ENCODE peak calls at places on chromosome 13, in nine cellular contexts. One of them, this sample, is unnamed.
A peak's percentile ranks its signal among the peaks of the same experiment; 100 is the strongest.

GRCh38 chr13:34462843-34463242 is 479.2 kb upstream of the NBEA start:
- DNase-seq in psoas muscle: no peak
- DNase-seq in testis: no peak
- DNase-seq in ascending aorta: peak; percentile 64
- DNase-seq in kidney: no peak
- DNase-seq in A549: peak; percentile 72
- DNase-seq in A673: no peak
- DNase-seq in suprapubic skin: no peak
- DNase-seq in right atrium auricular region: no peak
- DNase-seq in this sample: no peak

GRCh38 chr13:31798189-31798588 is 58.9 kb downstream of the RXFP2 start:
- DNase-seq in A673: no peak
- DNase-seq in A549: no peak
- DNase-seq in ascending aorta: no peak
- DNase-seq in suprapubic skin: no peak
- DNase-seq in right atrium auricular region: no peak
- DNase-seq in testis: no peak
- DNase-seq in psoas muscle: no peak
- DNase-seq in kidney: no peak
- DNase-seq in this sample: no peak

GRCh38 chr13:49326222-49326917 is 78.6 kb downstream of the CDADC1 start:
- DNase-seq in A549: no peak
- DNase-seq in right atrium auricular region: no peak
- DNase-seq in A673: no peak
- DNase-seq in psoas muscle: no peak
- DNase-seq in ascending aorta: no peak
- DNase-seq in testis: peak; percentile 50
- DNase-seq in kidney: no peak
- DNase-seq in suprapubic skin: no peak
- DNase-seq in this sample: no peak

GRCh38 chr13:102710261-102710679 is 15.4 kb upstream of the METTL21C start:
- DNase-seq in kidney: no peak
- DNase-seq in right atrium auricular region: no peak
- DNase-seq in suprapubic skin: no peak
- DNase-seq in psoas muscle: no peak
- DNase-seq in A549: no peak
- DNase-seq in A673: no peak
- DNase-seq in ascending aorta: no peak
- DNase-seq in testis: no peak
- DNase-seq in this sample: no peak

GRCh38 chr13:28796938-28797257 is 23.2 kb upstream of the MTUS2 start:
- DNase-seq in A673: no peak
- DNase-seq in psoas muscle: no peak
- DNase-seq in kidney: no peak
- DNase-seq in ascending aorta: no peak
- DNase-seq in testis: no peak
- DNase-seq in right atrium auricular region: no peak
- DNase-seq in A549: no peak
- DNase-seq in suprapubic skin: no peak
- DNase-seq in this sample: no peak

GRCh38 chr13:102580552-102581169 is 16.1 kb upstream of the TPP2 start:
- DNase-seq in psoas muscle: no peak
- DNase-seq in kidney: no peak
- DNase-seq in testis: peak; percentile 42
- DNase-seq in A673: peak; percentile 69
- DNase-seq in right atrium auricular region: no peak
- DNase-seq in A549: peak; percentile 65
- DNase-seq in suprapubic skin: no peak
- DNase-seq in ascending aorta: no peak
- DNase-seq in this sample: no peak

GRCh38 chr13:70613295-70613694 is 505.0 kb upstream of the KLHL1 start:
- DNase-seq in kidney: no peak
- DNase-seq in suprapubic skin: no peak
- DNase-seq in testis: no peak
- DNase-seq in A549: no peak
- DNase-seq in ascending aorta: no peak
- DNase-seq in psoas muscle: no peak
- DNase-seq in right atrium auricular region: no peak
- DNase-seq in A673: no peak
- DNase-seq in this sample: no peak

GRCh38 chr13:89205856-89206255 is 1534.7 kb downstream of the SLITRK5 start:
- DNase-seq in A673: no peak
- DNase-seq in suprapubic skin: no peak
- DNase-seq in ascending aorta: no peak
- DNase-seq in kidney: no peak
- DNase-seq in testis: no peak
- DNase-seq in psoas muscle: no peak
- DNase-seq in right atrium auricular region: no peak
- DNase-seq in A549: no peak
- DNase-seq in this sample: no peak

GRCh38 chr13:48908381-48909087 is 67.2 kb upstream of the FNDC3A start:
- DNase-seq in suprapubic skin: no peak
- DNase-seq in A673: no peak
- DNase-seq in ascending aorta: no peak
- DNase-seq in psoas muscle: no peak
- DNase-seq in kidney: no peak
- DNase-seq in right atrium auricular region: no peak
- DNase-seq in testis: no peak
- DNase-seq in A549: peak; percentile 56
- DNase-seq in this sample: no peak

GRCh38 chr13:72565893-72566292 is 161.5 kb downstream of the MZT1 start:
- DNase-seq in ascending aorta: no peak
- DNase-seq in testis: no peak
- DNase-seq in kidney: no peak
- DNase-seq in A673: peak; percentile 42
- DNase-seq in A549: peak; percentile 4
- DNase-seq in right atrium auricular region: no peak
- DNase-seq in psoas muscle: no peak
- DNase-seq in suprapubic skin: no peak
- DNase-seq in this sample: no peak

GRCh38 chr13:73835138-73835721 is 299.0 kb downstream of the KLF12 start:
- DNase-seq in A673: peak; percentile 72
- DNase-seq in suprapubic skin: no peak
- DNase-seq in psoas muscle: no peak
- DNase-seq in ascending aorta: no peak
- DNase-seq in kidney: no peak
- DNase-seq in right atrium auricular region: no peak
- DNase-seq in testis: no peak
- DNase-seq in A549: peak; percentile 30
- DNase-seq in this sample: no peak

GRCh38 chr13:27298849-27299248 is 28.2 kb downstream of the RASL11A start:
- DNase-seq in psoas muscle: no peak
- DNase-seq in A549: no peak
- DNase-seq in testis: no peak
- DNase-seq in ascending aorta: no peak
- DNase-seq in suprapubic skin: no peak
- DNase-seq in right atrium auricular region: no peak
- DNase-seq in kidney: no peak
- DNase-seq in A673: no peak
- DNase-seq in this sample: no peak
- TF ChIP-seq CTCF in psoas muscle: no peak
- TF ChIP-seq CTCF in A549: no peak
- TF ChIP-seq CTCF in testis: no peak
- TF ChIP-seq CTCF in ascending aorta: no peak
- TF ChIP-seq CTCF in suprapubic skin: no peak
- TF ChIP-seq CTCF in right atrium auricular region: no peak
- TF ChIP-seq CTCF in kidney: no peak
- TF ChIP-seq CTCF in A673: no peak
- TF ChIP-seq CTCF in this sample: no peak

GRCh38 chr13:109158383-109158782 is 529.0 kb downstream of the MYO16 start:
- DNase-seq in kidney: no peak
- DNase-seq in psoas muscle: no peak
- DNase-seq in A549: no peak
- DNase-seq in ascending aorta: no peak
- DNase-seq in right atrium auricular region: no peak
- DNase-seq in testis: no peak
- DNase-seq in A673: no peak
- DNase-seq in suprapubic skin: no peak
- DNase-seq in this sample: no peak

GRCh38 chr13:109157275-109157674 is 527.9 kb downstream of the MYO16 start:
- DNase-seq in suprapubic skin: no peak
- DNase-seq in A673: no peak
- DNase-seq in kidney: no peak
- DNase-seq in right atrium auricular region: no peak
- DNase-seq in ascending aorta: no peak
- DNase-seq in psoas muscle: no peak
- DNase-seq in A549: no peak
- DNase-seq in testis: no peak
- DNase-seq in this sample: no peak

GRCh38 chr13:109155301-109155761 is 525.9 kb downstream of the MYO16 start:
- DNase-seq in testis: no peak
- DNase-seq in right atrium auricular region: no peak
- DNase-seq in kidney: no peak
- DNase-seq in psoas muscle: no peak
- DNase-seq in suprapubic skin: no peak
- DNase-seq in ascending aorta: no peak
- DNase-seq in A549: peak; percentile 73
- DNase-seq in A673: no peak
- DNase-seq in this sample: no peak

GRCh38 chr13:109154546-109154945 is 525.1 kb downstream of the MYO16 start:
- DNase-seq in A549: peak; percentile 31
- DNase-seq in suprapubic skin: no peak
- DNase-seq in kidney: no peak
- DNase-seq in right atrium auricular region: no peak
- DNase-seq in A673: no peak
- DNase-seq in testis: no peak
- DNase-seq in psoas muscle: no peak
- DNase-seq in ascending aorta: no peak
- DNase-seq in this sample: no peak

GRCh38 chr13:109156181-109156935 is 526.9 kb downstream of the MYO16 start:
- DNase-seq in psoas muscle: no peak
- DNase-seq in testis: no peak
- DNase-seq in kidney: no peak
- DNase-seq in right atrium auricular region: no peak
- DNase-seq in A549: peak; percentile 54
- DNase-seq in suprapubic skin: no peak
- DNase-seq in ascending aorta: peak; percentile 81
- DNase-seq in A673: peak; percentile 38
- DNase-seq in this sample: no peak
- H3K4me1 ChIP-seq in psoas muscle: peaks cover 10% of the 10 kb centered on the region
- H3K4me1 ChIP-seq in testis: no peaks in the 10 kb centered on the region
- H3K4me1 ChIP-seq in kidney: no peaks in the 10 kb centered on the region
- H3K4me1 ChIP-seq in right atrium auricular region: no peaks in the 10 kb centered on the region
- H3K4me1 ChIP-seq in A549: peaks cover 85% of the 10 kb centered on the region
- H3K4me1 ChIP-seq in suprapubic skin: peaks cover 41% of the 10 kb centered on the region
- H3K4me1 ChIP-seq in ascending aorta: peaks cover 18% of the 10 kb centered on the region
- H3K4me1 ChIP-seq in A673: peaks cover 51% of the 10 kb centered on the region
- H3K4me1 ChIP-seq in this sample: peaks cover 11% of the 10 kb centered on the region

DNA sequence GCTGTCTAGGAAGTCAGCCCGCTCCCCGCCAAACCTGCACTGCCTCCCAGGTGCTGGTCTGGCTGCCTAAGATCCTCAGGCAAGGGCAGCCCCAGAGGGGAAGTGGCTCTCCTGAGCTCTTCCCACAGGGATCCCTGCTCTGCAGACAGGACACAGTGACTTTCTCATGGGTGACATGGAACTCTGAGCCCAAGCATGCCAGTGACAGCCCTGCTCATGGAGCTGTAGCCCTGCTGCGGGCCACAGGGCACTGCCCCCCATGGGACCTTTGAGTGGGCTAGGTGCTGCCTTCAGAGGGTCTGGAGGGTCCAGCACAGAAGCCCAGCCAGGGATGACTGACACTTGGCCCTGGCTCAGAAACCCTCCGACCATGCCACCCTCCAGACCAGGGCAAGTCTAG is 109.1 kb downstream of the TUBA3C start:
- DNase-seq in kidney: no peak
- DNase-seq in testis: no peak
- DNase-seq in suprapubic skin: no peak
- DNase-seq in right atrium auricular region: no peak
- DNase-seq in A673: no peak
- DNase-seq in ascending aorta: no peak
- DNase-seq in A549: no peak
- DNase-seq in psoas muscle: no peak
- DNase-seq in this sample: peak; percentile 72
- H3K9me3 ChIP-seq in kidney: no peaks in the 10 kb centered on the region
- H3K9me3 ChIP-seq in testis: no peaks in the 10 kb centered on the region
- H3K9me3 ChIP-seq in suprapubic skin: peaks cover 4% of the 10 kb centered on the region
- H3K9me3 ChIP-seq in right atrium auricular region: no peaks in the 10 kb centered on the region
- H3K9me3 ChIP-seq in A673: no peaks in the 10 kb centered on the region
- H3K9me3 ChIP-seq in ascending aorta: no peaks in the 10 kb centered on the region
- H3K9me3 ChIP-seq in A549: no peaks in the 10 kb centered on the region
- H3K9me3 ChIP-seq in psoas muscle: no peaks in the 10 kb centered on the region
- H3K9me3 ChIP-seq in this sample: no peaks in the 10 kb centered on the region

GRCh38 chr13:21944610-21945009 is 273.7 kb downstream of the FGF9 start:
- DNase-seq in suprapubic skin: no peak
- DNase-seq in A549: no peak
- DNase-seq in ascending aorta: no peak
- DNase-seq in kidney: no peak
- DNase-seq in psoas muscle: no peak
- DNase-seq in right atrium auricular region: no peak
- DNase-seq in A673: no peak
- DNase-seq in testis: no peak
- DNase-seq in this sample: no peak
- TF ChIP-seq CTCF in suprapubic skin: no peak
- TF ChIP-seq CTCF in A549: no peak
- TF ChIP-seq CTCF in ascending aorta: no peak
- TF ChIP-seq CTCF in kidney: no peak
- TF ChIP-seq CTCF in psoas muscle: no peak
- TF ChIP-seq CTCF in right atrium auricular region: no peak
- TF ChIP-seq CTCF in A673: no peak
- TF ChIP-seq CTCF in testis: no peak
- TF ChIP-seq CTCF in this sample: no peak

DNA sequence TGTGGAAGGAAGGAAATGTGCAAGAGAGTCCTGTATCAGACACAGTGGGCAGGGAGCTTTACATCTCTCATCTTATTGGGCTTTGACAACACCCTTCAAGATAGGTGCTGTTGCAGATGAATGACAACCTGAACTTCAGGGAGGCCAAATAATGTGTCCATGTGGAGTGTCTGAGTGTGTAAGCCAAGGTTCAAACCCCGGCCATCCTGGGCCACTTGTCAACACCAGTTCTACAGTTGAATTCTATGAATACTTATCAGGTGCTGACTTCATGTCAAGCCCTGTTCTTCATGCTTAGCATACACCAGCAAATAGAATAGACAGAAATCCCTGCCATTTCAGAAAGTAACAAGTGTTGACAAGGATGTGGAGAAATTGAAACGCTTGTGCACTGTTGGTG is 354.4 kb downstream of the KCNRG start:
- DNase-seq in right atrium auricular region: no peak
- DNase-seq in suprapubic skin: no peak
- DNase-seq in A549: no peak
- DNase-seq in ascending aorta: no peak
- DNase-seq in testis: no peak
- DNase-seq in A673: no peak
- DNase-seq in kidney: no peak
- DNase-seq in psoas muscle: no peak
- DNase-seq in this sample: no peak
- H3K4me1 ChIP-seq in right atrium auricular region: no peaks in the 10 kb centered on the region
- H3K4me1 ChIP-seq in suprapubic skin: no peaks in the 10 kb centered on the region
- H3K4me1 ChIP-seq in A549: peaks cover 18% of the 10 kb centered on the region
- H3K4me1 ChIP-seq in ascending aorta: no peaks in the 10 kb centered on the region
- H3K4me1 ChIP-seq in testis: no peaks in the 10 kb centered on the region
- H3K4me1 ChIP-seq in A673: no peaks in the 10 kb centered on the region
- H3K4me1 ChIP-seq in kidney: peaks cover 5% of the 10 kb centered on the region
- H3K4me1 ChIP-seq in psoas muscle: no peaks in the 10 kb centered on the region
- H3K4me1 ChIP-seq in this sample: no peaks in the 10 kb centered on the region